ENCODE peak calls at places on chromosomes 1 and 21, in ten cellular contexts. A is H54, V is lower leg skin, I is amniotic stem cell, W is astrocyte of the cerebellum, E is DMS153, K is breast epithelium, G is NCI-H2081, H is mammary epithelial cell, C is transverse colon. Z is an unnamed sample.

GRCh38 chr1:222109836-222110235 is 367.9 kb upstream of the DUSP10 start:
- DNase-seq in V (no peak), K (no peak), W (no peak), E (no peak), H (no peak), C (no peak), A (no peak), I (no peak), G (no peak), Z (no peak)

GRCh38 chr1:8077120-8077573 is 51.0 kb upstream of the ERRFI1 start:
- DNase-seq in W (peak; percentile 63), C (peak; percentile 59), G (no peak), I (peak; percentile 72), E (peak; percentile 76), H (peak; percentile 89), V (no peak), K (peak; percentile 47), A (peak; percentile 42), Z (peak; percentile 69)

GRCh38 chr1:204254031-204254661 is 40.4 kb upstream of the GOLT1A start:
- DNase-seq in G (no peak), I (no peak), V (peak; percentile 81), W (no peak), A (no peak), H (peak; percentile 43), E (no peak), C (peak; percentile 41), K (peak; percentile 91), Z (no peak)

GRCh38 chr1:24438423-24438901 is 22.9 kb downstream of the NIPAL3 start:
- DNase-seq in A (no peak), G (peak; percentile 20), C (no peak), E (no peak), V (peak; percentile 72), K (no peak), W (no peak), I (no peak), H (no peak), Z (no peak)

GRCh38 chr1:232805269-232806070 is at the start of gene MAP10:
- DNase-seq in K (peak; percentile 21), W (peak; percentile 18), G (peak; percentile 93), I (peak; percentile 35), V (peak; percentile 29), H (peak; percentile 43), C (peak; percentile 76), E (peak; percentile 52), A (peak; percentile 27), Z (peak; percentile 32)

GRCh38 chr1:147177611-147178370 is 5.5 kb upstream of the PRKAB2 start:
- DNase-seq in I (no peak), W (peak; percentile 16), E (no peak), A (no peak), V (no peak), C (no peak), H (no peak), K (no peak), G (no peak), Z (no peak)

GRCh38 chr21:29721964-29722363 is 217.8 kb downstream of the GRIK1 start:
- DNase-seq in H (no peak), W (no peak), I (no peak), A (no peak), C (no peak), V (no peak), K (no peak), E (no peak), G (no peak), Z (no peak)

GRCh38 chr1:98072047-98072446 is 151.2 kb upstream of the DPYD start:
- DNase-seq in H (no peak), A (no peak), G (no peak), W (no peak), C (no peak), K (no peak), I (no peak), V (no peak), E (no peak), Z (no peak)

GRCh38 chr1:39394598-39394997 is 96.8 kb upstream of the BMP8A start:
- DNase-seq in V (no peak), K (no peak), G (peak; percentile 65), C (no peak), H (peak; percentile 82), W (no peak), A (no peak), I (no peak), E (peak; percentile 97), Z (no peak)

GRCh38 chr1:59985901-59986735 is 59.5 kb upstream of the CYP2J2 start:
- DNase-seq in H (no peak), A (no peak), K (no peak), V (peak; percentile 51), I (no peak), G (no peak), W (peak; percentile 68), E (no peak), C (no peak), Z (no peak)

GRCh38 chr21:39451332-39452206 is at the start of gene SH3BGR:
- DNase-seq in W (no peak), E (no peak), H (peak; percentile 37), C (no peak), V (no peak), A (no peak), I (no peak), G (no peak), K (peak; percentile 86), Z (no peak)

GRCh38 chr1:65059930-65060538 is 88.0 kb upstream of the AK4 start:
- DNase-seq in H (peak; percentile 25), E (no peak), W (no peak), V (no peak), K (no peak), C (no peak), G (no peak), A (no peak), I (no peak), Z (no peak)

GRCh38 chr1:84842748-84843231 is 50.2 kb downstream of the LPAR3 start:
- DNase-seq in C (no peak), W (no peak), K (no peak), G (no peak), V (no peak), E (no peak), A (no peak), I (no peak), H (peak; percentile 87), Z (no peak)

GRCh38 chr21:26920055-26920454 is 46.8 kb downstream of the ADAMTS5 start:
- DNase-seq in G (no peak), C (no peak), W (no peak), H (no peak), V (no peak), I (no peak), E (no peak), K (no peak), A (no peak), Z (no peak)

GRCh38 chr1:33684346-33685122 is 179.3 kb upstream of the HMGB4 start:
- DNase-seq in I (no peak), H (no peak), K (no peak), G (peak; percentile 42), W (no peak), C (no peak), E (peak; percentile 61), V (no peak), A (no peak), Z (no peak)

GRCh38 chr1:5564578-5565257 is 427.5 kb downstream of the NPHP4 start:
- DNase-seq in V (no peak), C (no peak), I (no peak), K (no peak), E (no peak), G (no peak), W (no peak), H (no peak), A (no peak), Z (no peak)

GRCh38 chr1:109826446-109826845 is 62.7 kb upstream of the EPS8L3 start:
- DNase-seq in K (no peak), W (no peak), H (no peak), E (no peak), V (no peak), A (no peak), I (no peak), G (no peak), C (no peak), Z (no peak)

GRCh38 chr1:68703921-68704354 is 207.1 kb upstream of the DEPDC1 start:
- DNase-seq in V (no peak), G (no peak), C (no peak), A (no peak), I (no peak), K (no peak), H (peak; percentile 8), W (no peak), E (no peak), Z (no peak)

GRCh38 chr21:19609611-19610010 is 1206.0 kb upstream of the TMPRSS15 start:
- DNase-seq in E (no peak), G (no peak), W (no peak), I (no peak), A (no peak), K (no peak), H (no peak), V (no peak), C (no peak), Z (no peak)

Z was measured in HFF-Myc.